ENCODE peak calls at places on chromosomes 4 and X, in four cellular contexts. One of them, this sample, is unnamed.
A peak's percentile ranks its signal among the peaks of the same experiment; 100 is the strongest.

GRCh38 chr4:156673483-156673882 is 298.1 kb downstream of the PDGFC start:
- DNase-seq in tibial artery: no peak
- DNase-seq in activated naive CD4-positive, alpha-beta T cell treated with anti-CD3 and anti-CD28 coated beads for 36 hours: no peak
- DNase-seq in left cardiac atrium: no peak
- DNase-seq in this sample: no peak

GRCh38 chr4:151408630-151409469 is at the start of gene FHIP1A:
- DNase-seq in tibial artery: peak; percentile 30
- DNase-seq in activated naive CD4-positive, alpha-beta T cell treated with anti-CD3 and anti-CD28 coated beads for 36 hours: peak; percentile 89
- DNase-seq in left cardiac atrium: peak; percentile 63
- DNase-seq in this sample: no peak

GRCh38 chrX:12950851-12951589 is 23.9 kb upstream of the TMSB4X start:
- DNase-seq in tibial artery: no peak
- DNase-seq in activated naive CD4-positive, alpha-beta T cell treated with anti-CD3 and anti-CD28 coated beads for 36 hours: peak; percentile 83
- DNase-seq in left cardiac atrium: no peak
- DNase-seq in this sample: peak; percentile 68

GRCh38 chr4:37389967-37390580 is 145.5 kb downstream of the NWD2 start:
- DNase-seq in tibial artery: no peak
- DNase-seq in activated naive CD4-positive, alpha-beta T cell treated with anti-CD3 and anti-CD28 coated beads for 36 hours: peak; percentile 56
- DNase-seq in left cardiac atrium: no peak
- DNase-seq in this sample: no peak

GRCh38 chrX:11064276-11064675 is 46.9 kb upstream of the HCCS start:
- DNase-seq in tibial artery: no peak
- DNase-seq in activated naive CD4-positive, alpha-beta T cell treated with anti-CD3 and anti-CD28 coated beads for 36 hours: no peak
- DNase-seq in left cardiac atrium: no peak
- DNase-seq in this sample: no peak

GRCh38 chrX:1212532-1212931 is at the start of gene CRLF2:
- DNase-seq in tibial artery: no peak
- DNase-seq in activated naive CD4-positive, alpha-beta T cell treated with anti-CD3 and anti-CD28 coated beads for 36 hours: peak; percentile 72
- DNase-seq in left cardiac atrium: no peak
- DNase-seq in this sample: no peak

GRCh38 chrX:21723814-21724213 is 34.1 kb downstream of the SMPX start:
- DNase-seq in tibial artery: no peak
- DNase-seq in activated naive CD4-positive, alpha-beta T cell treated with anti-CD3 and anti-CD28 coated beads for 36 hours: no peak
- DNase-seq in left cardiac atrium: no peak
- DNase-seq in this sample: no peak

GRCh38 chr4:99947190-99947578 is 766 bp upstream of the DNAJB14 start:
- DNase-seq in tibial artery: no peak
- DNase-seq in activated naive CD4-positive, alpha-beta T cell treated with anti-CD3 and anti-CD28 coated beads for 36 hours: no peak
- DNase-seq in left cardiac atrium: no peak
- DNase-seq in this sample: no peak

GRCh38 chr4:98544141-98544817 is 114.1 kb downstream of the TSPAN5 start:
- DNase-seq in tibial artery: no peak
- DNase-seq in activated naive CD4-positive, alpha-beta T cell treated with anti-CD3 and anti-CD28 coated beads for 36 hours: peak; percentile 15
- DNase-seq in left cardiac atrium: no peak
- DNase-seq in this sample: no peak

GRCh38 chr4:26361287-26361686 is 40.5 kb downstream of the RBPJ start:
- DNase-seq in tibial artery: no peak
- DNase-seq in activated naive CD4-positive, alpha-beta T cell treated with anti-CD3 and anti-CD28 coated beads for 36 hours: no peak
- DNase-seq in left cardiac atrium: no peak
- DNase-seq in this sample: no peak

GRCh38 chr4:181030961-181031360 is 1212.2 kb upstream of the TENM3 start:
- DNase-seq in tibial artery: no peak
- DNase-seq in activated naive CD4-positive, alpha-beta T cell treated with anti-CD3 and anti-CD28 coated beads for 36 hours: no peak
- DNase-seq in left cardiac atrium: no peak
- DNase-seq in this sample: no peak

GRCh38 chrX:11351375-11352295 is 58.4 kb downstream of the AMELX start:
- DNase-seq in tibial artery: peak; percentile 36
- DNase-seq in activated naive CD4-positive, alpha-beta T cell treated with anti-CD3 and anti-CD28 coated beads for 36 hours: no peak
- DNase-seq in left cardiac atrium: peak; percentile 61
- DNase-seq in this sample: no peak

GRCh38 chr4:89109841-89110540 is 1.3 kb upstream of the TIGD2 start:
- DNase-seq in tibial artery: no peak
- DNase-seq in activated naive CD4-positive, alpha-beta T cell treated with anti-CD3 and anti-CD28 coated beads for 36 hours: no peak
- DNase-seq in left cardiac atrium: no peak
- DNase-seq in this sample: no peak

GRCh38 chr4:26459054-26459755 is 31.1 kb downstream of the CCKAR start:
- DNase-seq in tibial artery: no peak
- DNase-seq in activated naive CD4-positive, alpha-beta T cell treated with anti-CD3 and anti-CD28 coated beads for 36 hours: peak; percentile 8
- DNase-seq in left cardiac atrium: no peak
- DNase-seq in this sample: no peak

GRCh38 chrX:65658229-65658628 is 9.2 kb upstream of the MSN start:
- DNase-seq in tibial artery: no peak
- DNase-seq in activated naive CD4-positive, alpha-beta T cell treated with anti-CD3 and anti-CD28 coated beads for 36 hours: no peak
- DNase-seq in left cardiac atrium: no peak
- DNase-seq in this sample: no peak

GRCh38 chr4:142549726-142550463 is 296.2 kb downstream of the INPP4B start:
- DNase-seq in tibial artery: no peak
- DNase-seq in activated naive CD4-positive, alpha-beta T cell treated with anti-CD3 and anti-CD28 coated beads for 36 hours: no peak
- DNase-seq in left cardiac atrium: no peak
- DNase-seq in this sample: no peak

GRCh38 chr4:120070191-120070590 is 3.5 kb upstream of the MAD2L1 start:
- DNase-seq in tibial artery: no peak
- DNase-seq in activated naive CD4-positive, alpha-beta T cell treated with anti-CD3 and anti-CD28 coated beads for 36 hours: no peak
- DNase-seq in left cardiac atrium: no peak
- DNase-seq in this sample: no peak

GRCh38 chr4:20359692-20360091 is 108.0 kb downstream of the SLIT2 start:
- DNase-seq in tibial artery: no peak
- DNase-seq in activated naive CD4-positive, alpha-beta T cell treated with anti-CD3 and anti-CD28 coated beads for 36 hours: no peak
- DNase-seq in left cardiac atrium: no peak
- DNase-seq in this sample: no peak

GRCh38 chr4:55258152-55258863 is 87.7 kb upstream of the SRD5A3 start:
- DNase-seq in tibial artery: no peak
- DNase-seq in activated naive CD4-positive, alpha-beta T cell treated with anti-CD3 and anti-CD28 coated beads for 36 hours: no peak
- DNase-seq in left cardiac atrium: no peak
- DNase-seq in this sample: no peak

GRCh38 chr4:183905081-183905592 is at the start of gene STOX2:
- DNase-seq in tibial artery: peak; percentile 55
- DNase-seq in activated naive CD4-positive, alpha-beta T cell treated with anti-CD3 and anti-CD28 coated beads for 36 hours: peak; percentile 24
- DNase-seq in left cardiac atrium: peak; percentile 85
- DNase-seq in this sample: no peak

GRCh38 chrX:64642482-64642881 is 247.2 kb upstream of the MTMR8 start:
- DNase-seq in tibial artery: no peak
- DNase-seq in activated naive CD4-positive, alpha-beta T cell treated with anti-CD3 and anti-CD28 coated beads for 36 hours: peak; percentile 17
- DNase-seq in left cardiac atrium: no peak
- DNase-seq in this sample: no peak

GRCh38 chr4:150515135-150515534 is 66.8 kb upstream of the MAB21L2 start:
- DNase-seq in tibial artery: no peak
- DNase-seq in activated naive CD4-positive, alpha-beta T cell treated with anti-CD3 and anti-CD28 coated beads for 36 hours: no peak
- DNase-seq in left cardiac atrium: no peak
- DNase-seq in this sample: no peak

GRCh38 chrX:77442728-77443127 is 4.5 kb upstream of the FGF16 start:
- DNase-seq in tibial artery: peak; percentile 29
- DNase-seq in activated naive CD4-positive, alpha-beta T cell treated with anti-CD3 and anti-CD28 coated beads for 36 hours: no peak
- DNase-seq in left cardiac atrium: no peak
- DNase-seq in this sample: no peak

GRCh38 chrX:54208531-54208930 is 25.5 kb upstream of the FAM120C start:
- DNase-seq in tibial artery: no peak
- DNase-seq in activated naive CD4-positive, alpha-beta T cell treated with anti-CD3 and anti-CD28 coated beads for 36 hours: no peak
- DNase-seq in left cardiac atrium: no peak
- DNase-seq in this sample: no peak

This sample was measured in NK-92 treated with Interleukin-12 subunit alpha and Interleukin-12 subunit beta, amount 100 ng/mL, for 24 hours.